ENCODE peak calls at places on chromosomes 3 and 15, in eight cellular contexts. L, O, R, X, I, W, K and F are unnamed samples.

GRCh38 chr3:107106316-107106715 is 270.9 kb upstream of the CCDC54 start:
- DNase-seq in L (peak; percentile 78), W (peak; percentile 60), I (no peak), R (no peak), X (no peak), K (no peak), O (no peak), F (no peak)

GRCh38 chr3:68614087-68614486 is 318.3 kb downstream of the TAFA4 start:
- DNase-seq in L (no peak), X (no peak), K (no peak), I (no peak), W (no peak), R (no peak), O (no peak), F (no peak)

GRCh38 chr15:58548308-58549012 is 116.7 kb downstream of the LIPC start:
- DNase-seq in K (no peak), L (no peak), W (no peak), R (no peak), X (no peak), O (no peak), I (no peak), F (no peak)

GRCh38 chr3:49427581-49427980 is 1.5 kb downstream of the NICN1 start:
- DNase-seq in R (no peak), W (no peak), O (no peak), L (no peak), I (no peak), X (no peak), K (no peak), F (no peak)

GRCh38 chr3:10378246-10378645 is 57.3 kb upstream of the SEC13 start:
- DNase-seq in W (no peak), O (no peak), R (no peak), K (no peak), L (no peak), X (no peak), I (no peak), F (no peak)

GRCh38 chr3:13166243-13167063 is 93.2 kb upstream of the IQSEC1 start:
- DNase-seq in W (no peak), L (no peak), X (no peak), K (no peak), O (no peak), I (no peak), R (no peak), F (no peak)

GRCh38 chr15:101541501-101542292 is 52.2 kb upstream of the PCSK6 start:
- DNase-seq in W (no peak), X (no peak), L (no peak), K (no peak), O (no peak), I (no peak), R (no peak), F (no peak)

GRCh38 chr3:188947983-188948657 is 223.7 kb upstream of the TPRG1 start:
- DNase-seq in X (no peak), R (peak; percentile 97), K (peak; percentile 98), L (peak; percentile 100), O (peak; percentile 89), W (peak; percentile 100), I (peak; percentile 54), F (peak; percentile 99)

GRCh38 chr15:32844118-32844711 is 126.4 kb downstream of the GREM1 start:
- DNase-seq in K (no peak), R (no peak), O (no peak), I (no peak), W (peak; percentile 81), X (peak; percentile 45), L (peak; percentile 72), F (no peak)

GRCh38 chr15:65339926-65340325 is 35.4 kb downstream of the RNU5B-1 start:
- DNase-seq in O (peak; percentile 78), R (no peak), X (no peak), W (no peak), L (no peak), K (no peak), I (no peak), F (no peak)

GRCh38 chr15:48624700-48625099 is 20.8 kb downstream of the FBN1 start:
- DNase-seq in X (no peak), I (no peak), K (no peak), W (no peak), O (no peak), R (no peak), L (no peak), F (no peak)

GRCh38 chr3:127535106-127535785 is 55.3 kb downstream of the TPRA1 start:
- DNase-seq in K (no peak), O (no peak), X (no peak), I (no peak), L (no peak), W (no peak), R (no peak), F (no peak)

GRCh38 chr3:127539366-127540060 is 51.0 kb downstream of the TPRA1 start:
- DNase-seq in X (no peak), I (no peak), L (no peak), O (no peak), R (no peak), W (no peak), K (no peak), F (no peak)

GRCh38 chr3:127538569-127538968 is 52.0 kb downstream of the TPRA1 start:
- DNase-seq in O (no peak), I (no peak), L (no peak), K (no peak), X (no peak), R (no peak), W (no peak), F (no peak)

GRCh38 chr3:127535901-127536817 is 54.4 kb downstream of the TPRA1 start:
- DNase-seq in I (no peak), O (no peak), R (no peak), K (no peak), W (no peak), L (no peak), X (no peak), F (no peak)

GRCh38 chr3:127536818-127537810 is 53.4 kb downstream of the TPRA1 start:
- DNase-seq in L (no peak), X (no peak), O (no peak), R (no peak), I (no peak), K (no peak), W (no peak), F (no peak)
- H3K4me3 ChIP-seq in L (no peak overlapping the region), X (no peak overlapping the region), O (no peak overlapping the region), R (no peak overlapping the region), I (no peak overlapping the region), K (no peak overlapping the region), W (no peak overlapping the region), F (no peak overlapping the region)

DNA sequence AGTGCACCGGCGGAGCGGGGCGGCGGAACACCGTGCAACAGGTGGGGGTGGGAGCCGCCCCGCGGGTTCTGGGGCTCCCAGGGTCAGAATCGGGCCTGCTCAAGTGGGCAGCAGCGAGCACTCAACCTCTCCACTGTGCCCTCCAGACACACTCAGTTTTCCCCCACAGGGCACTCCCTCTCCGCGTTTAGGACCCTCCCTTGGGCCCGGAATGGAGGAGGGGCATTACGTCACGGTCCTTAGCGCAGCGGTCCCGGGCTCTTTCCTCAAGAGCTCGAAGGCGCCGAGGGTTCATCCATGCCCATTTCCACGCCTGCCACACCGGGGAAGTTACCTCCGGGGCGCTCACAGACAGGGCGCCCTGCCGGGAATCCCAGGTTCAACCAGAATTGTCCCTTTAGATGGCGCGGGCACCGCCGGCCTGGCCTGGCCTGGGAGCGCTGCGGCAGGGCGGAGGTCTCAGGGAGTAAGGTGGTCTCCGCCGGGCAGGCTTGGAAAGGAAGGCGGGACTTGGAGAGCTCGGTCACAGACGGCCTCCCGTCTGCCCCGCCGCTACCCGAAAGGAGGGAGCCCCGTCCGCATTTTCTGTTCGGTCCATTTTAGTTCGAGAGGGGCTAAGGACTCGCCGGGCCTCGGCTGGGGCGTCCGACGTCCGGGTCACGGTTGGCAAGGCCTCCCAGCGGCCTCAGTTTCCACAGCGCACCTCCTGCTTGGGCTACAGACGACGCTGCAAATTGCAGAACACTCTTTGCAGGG is 5.1 kb downstream of the RNU6-1 start:
- DNase-seq in W (no peak), K (no peak), L (no peak), X (no peak), I (no peak), O (no peak), R (no peak), F (no peak)
- H3K4me3 ChIP-seq in W (peak overlapping the region; percentile 22), K (peak overlapping the region; percentile 21), L (no peak overlapping the region), X (peak overlapping the region; percentile 29), I (no peak overlapping the region), O (peak overlapping the region; percentile 32), R (peak overlapping the region; percentile 28), F (peak overlapping the region; percentile 38)

GRCh38 chr3:147412917-147413711 is 3.9 kb downstream of the ZIC1 start:
- DNase-seq in L (no peak), I (no peak), X (no peak), R (no peak), O (no peak), K (no peak), W (peak; percentile 65), F (no peak)
- H3K4me3 ChIP-seq in L (no peak overlapping the region), I (no peak overlapping the region), X (peak overlapping the region; percentile 25), R (peak overlapping the region; percentile 17), O (no peak overlapping the region), K (peak overlapping the region; percentile 6), W (peak overlapping the region; percentile 90), F (peak overlapping the region; percentile 37)

GRCh38 chr3:127560051-127560787 is 30.3 kb downstream of the TPRA1 start:
- DNase-seq in O (no peak), X (no peak), I (no peak), L (no peak), R (no peak), W (no peak), K (no peak), F (no peak)
- H3K4me3 ChIP-seq in O (no peak overlapping the region), X (no peak overlapping the region), I (no peak overlapping the region), L (no peak overlapping the region), R (no peak overlapping the region), W (no peak overlapping the region), K (no peak overlapping the region), F (no peak overlapping the region)